ENCODE peak calls at places on chromosomes 5 and 9, in six cellular contexts. One of them, this sample, is unnamed.

GRCh38 chr5:23840083-23840482 is 332.7 kb downstream of the PRDM9 start:
- DNase-seq in cerebellar cortex: no peak
- DNase-seq in left ventricle myocardium inferior: no peak
- DNase-seq in NCI-H1417: peak; percentile 45
- DNase-seq in dermis blood vessel endothelial cell: no peak
- DNase-seq in right cardiac atrium: no peak
- DNase-seq in this sample: no peak

GRCh38 chr5:167995844-167996400 is 295.5 kb upstream of the WWC1 start:
- DNase-seq in cerebellar cortex: no peak
- DNase-seq in left ventricle myocardium inferior: no peak
- DNase-seq in NCI-H1417: no peak
- DNase-seq in right cardiac atrium: no peak
- DNase-seq in dermis blood vessel endothelial cell: no peak
- DNase-seq in this sample: no peak

GRCh38 chr9:87138128-87139040 is 191.1 kb upstream of the GAS1 start:
- DNase-seq in cerebellar cortex: no peak
- DNase-seq in left ventricle myocardium inferior: no peak
- DNase-seq in right cardiac atrium: no peak
- DNase-seq in dermis blood vessel endothelial cell: no peak
- DNase-seq in NCI-H1417: no peak
- DNase-seq in this sample: no peak

GRCh38 chr5:147949711-147950573 is 43.6 kb upstream of the C5orf46 start:
- DNase-seq in cerebellar cortex: peak; percentile 52
- DNase-seq in dermis blood vessel endothelial cell: peak; percentile 69
- DNase-seq in left ventricle myocardium inferior: no peak
- DNase-seq in NCI-H1417: peak; percentile 72
- DNase-seq in right cardiac atrium: no peak
- DNase-seq in this sample: no peak

GRCh38 chr9:23621924-23622323 is 204.1 kb downstream of the ELAVL2 start:
- DNase-seq in NCI-H1417: no peak
- DNase-seq in cerebellar cortex: no peak
- DNase-seq in right cardiac atrium: no peak
- DNase-seq in left ventricle myocardium inferior: no peak
- DNase-seq in dermis blood vessel endothelial cell: peak; percentile 58
- DNase-seq in this sample: no peak

GRCh38 chr5:172417983-172418630 is 36.2 kb downstream of the SH3PXD2B start:
- DNase-seq in cerebellar cortex: peak; percentile 66
- DNase-seq in left ventricle myocardium inferior: peak; percentile 86
- DNase-seq in dermis blood vessel endothelial cell: peak; percentile 68
- DNase-seq in NCI-H1417: no peak
- DNase-seq in right cardiac atrium: peak; percentile 96
- DNase-seq in this sample: peak; percentile 92

GRCh38 chr5:122377023-122377422 is 65.0 kb downstream of the SNCAIP start:
- DNase-seq in right cardiac atrium: no peak
- DNase-seq in dermis blood vessel endothelial cell: no peak
- DNase-seq in NCI-H1417: no peak
- DNase-seq in left ventricle myocardium inferior: no peak
- DNase-seq in cerebellar cortex: no peak
- DNase-seq in this sample: no peak

GRCh38 chr9:133160742-133161541 is 2.8 kb downstream of the GBGT1 start:
- DNase-seq in left ventricle myocardium inferior: peak; percentile 69
- DNase-seq in cerebellar cortex: peak; percentile 67
- DNase-seq in dermis blood vessel endothelial cell: peak; percentile 74
- DNase-seq in right cardiac atrium: peak; percentile 87
- DNase-seq in NCI-H1417: peak; percentile 69
- DNase-seq in this sample: peak; percentile 67

GRCh38 chr5:15585826-15586591 is 86.0 kb downstream of the FBXL7 start:
- DNase-seq in NCI-H1417: no peak
- DNase-seq in cerebellar cortex: no peak
- DNase-seq in right cardiac atrium: no peak
- DNase-seq in dermis blood vessel endothelial cell: no peak
- DNase-seq in left ventricle myocardium inferior: no peak
- DNase-seq in this sample: no peak

GRCh38 chr5:150317048-150318003 is 14.6 kb upstream of the ARSI start:
- DNase-seq in cerebellar cortex: peak; percentile 44
- DNase-seq in NCI-H1417: no peak
- DNase-seq in right cardiac atrium: no peak
- DNase-seq in dermis blood vessel endothelial cell: peak; percentile 81
- DNase-seq in left ventricle myocardium inferior: no peak
- DNase-seq in this sample: no peak

GRCh38 chr5:125298258-125298657 is 551.8 kb upstream of the ZNF608 start:
- DNase-seq in left ventricle myocardium inferior: no peak
- DNase-seq in cerebellar cortex: no peak
- DNase-seq in right cardiac atrium: no peak
- DNase-seq in dermis blood vessel endothelial cell: no peak
- DNase-seq in NCI-H1417: peak; percentile 1
- DNase-seq in this sample: no peak

GRCh38 chr9:136336881-136337280 is 9.5 kb downstream of the GPSM1 start:
- DNase-seq in cerebellar cortex: no peak
- DNase-seq in dermis blood vessel endothelial cell: no peak
- DNase-seq in NCI-H1417: no peak
- DNase-seq in left ventricle myocardium inferior: no peak
- DNase-seq in right cardiac atrium: peak; percentile 45
- DNase-seq in this sample: no peak

GRCh38 chr9:89448381-89448780 is 49.5 kb downstream of the SEMA4D start:
- DNase-seq in NCI-H1417: no peak
- DNase-seq in dermis blood vessel endothelial cell: no peak
- DNase-seq in cerebellar cortex: no peak
- DNase-seq in left ventricle myocardium inferior: no peak
- DNase-seq in right cardiac atrium: no peak
- DNase-seq in this sample: no peak

GRCh38 chr5:136901-137300 is 44.9 kb downstream of the PLEKHG4B start:
- DNase-seq in dermis blood vessel endothelial cell: no peak
- DNase-seq in left ventricle myocardium inferior: no peak
- DNase-seq in cerebellar cortex: no peak
- DNase-seq in NCI-H1417: no peak
- DNase-seq in right cardiac atrium: no peak
- DNase-seq in this sample: no peak

GRCh38 chr9:129669141-129669718 is 3.8 kb downstream of the PRRX2 start:
- DNase-seq in NCI-H1417: peak; percentile 15
- DNase-seq in right cardiac atrium: peak; percentile 33
- DNase-seq in dermis blood vessel endothelial cell: peak; percentile 19
- DNase-seq in left ventricle myocardium inferior: no peak
- DNase-seq in cerebellar cortex: no peak
- DNase-seq in this sample: no peak

This sample was measured in left cardiac atrium.